ENCODE peak calls at places on chromosomes 7 and 10, in five cellular contexts. V, F, H, Y and S are unnamed samples.

GRCh38 chr10:101236376-101237079 is 7.3 kb upstream of the LBX1 start:
- DNase-seq in V (peak; percentile 84), F (no peak), H (peak; percentile 47), Y (no peak), S (no peak)

GRCh38 chr10:105585753-105586152 is 944.7 kb downstream of the SORCS3 start:
- DNase-seq in V (peak; percentile 3), F (no peak), H (no peak), Y (no peak), S (no peak)

GRCh38 chr7:138814806-138815332 is 16.9 kb upstream of the ATP6V0A4 start:
- DNase-seq in V (no peak), F (no peak), H (no peak), Y (no peak), S (no peak)

GRCh38 chr10:98251399-98251798 is 16.6 kb downstream of the LOXL4 start:
- DNase-seq in V (peak; percentile 1), F (no peak), H (no peak), Y (no peak), S (no peak)

GRCh38 chr10:5964736-5965135 is 12.6 kb downstream of the IL15RA start:
- DNase-seq in V (no peak), F (no peak), H (no peak), Y (no peak), S (no peak)

GRCh38 chr10:18540195-18540594 is 111.2 kb downstream of the NSUN6 start:
- DNase-seq in V (no peak), F (no peak), H (no peak), Y (no peak), S (no peak)

GRCh38 chr10:2772791-2773644 is 294.3 kb upstream of the PFKP start:
- DNase-seq in V (no peak), F (peak; percentile 25), H (no peak), Y (no peak), S (peak; percentile 61)

GRCh38 chr10:103278862-103279298 is 1.9 kb downstream of the INA start:
- DNase-seq in V (peak; percentile 48), F (no peak), H (peak; percentile 47), Y (peak; percentile 57), S (no peak)

GRCh38 chr7:157523766-157524421 is 187.1 kb downstream of the DNAJB6 start:
- DNase-seq in V (no peak), F (no peak), H (no peak), Y (no peak), S (no peak)